ENCODE peak calls at places on chromosomes 7 and 10, in five cellular contexts. One of them, this sample, is unnamed.
A peak's percentile ranks its signal among the peaks of the same experiment; 100 is the strongest.

GRCh38 chr7:139995034-139995915 is 67.5 kb downstream of the PARP12 start:
- DNase-seq in epithelial cell of proximal tubule: no peak
- DNase-seq in HTR-8/SVneo: no peak
- DNase-seq in stimulated activated CD8-positive, alpha-beta memory T cell treated with anti-CD3 and anti-CD28 coated beads, Interleukin-12 subunit alpha, Interleukin-12 subunit beta, amount 100 ng/mL, for 4 hours: no peak
- DNase-seq in upper lobe of right lung: no peak
- DNase-seq in this sample: no peak

GRCh38 chr10:45368181-45368580 is 5.8 kb upstream of the ALOX5 start:
- DNase-seq in epithelial cell of proximal tubule: no peak
- DNase-seq in HTR-8/SVneo: no peak
- DNase-seq in stimulated activated CD8-positive, alpha-beta memory T cell treated with anti-CD3 and anti-CD28 coated beads, Interleukin-12 subunit alpha, Interleukin-12 subunit beta, amount 100 ng/mL, for 4 hours: no peak
- DNase-seq in upper lobe of right lung: no peak
- DNase-seq in this sample: no peak

GRCh38 chr7:70400829-70401380 is 731.0 kb upstream of the GALNT17 start:
- DNase-seq in epithelial cell of proximal tubule: no peak
- DNase-seq in HTR-8/SVneo: no peak
- DNase-seq in stimulated activated CD8-positive, alpha-beta memory T cell treated with anti-CD3 and anti-CD28 coated beads, Interleukin-12 subunit alpha, Interleukin-12 subunit beta, amount 100 ng/mL, for 4 hours: no peak
- DNase-seq in upper lobe of right lung: no peak
- DNase-seq in this sample: no peak

GRCh38 chr10:76127984-76128589 is 696.7 kb downstream of the LRMDA start:
- DNase-seq in epithelial cell of proximal tubule: no peak
- DNase-seq in HTR-8/SVneo: no peak
- DNase-seq in stimulated activated CD8-positive, alpha-beta memory T cell treated with anti-CD3 and anti-CD28 coated beads, Interleukin-12 subunit alpha, Interleukin-12 subunit beta, amount 100 ng/mL, for 4 hours: no peak
- DNase-seq in upper lobe of right lung: peak; percentile 74
- DNase-seq in this sample: no peak

GRCh38 chr7:101099969-101100781 is 14.9 kb downstream of the TRIM56 start:
- DNase-seq in epithelial cell of proximal tubule: peak; percentile 90
- DNase-seq in HTR-8/SVneo: peak; percentile 82
- DNase-seq in stimulated activated CD8-positive, alpha-beta memory T cell treated with anti-CD3 and anti-CD28 coated beads, Interleukin-12 subunit alpha, Interleukin-12 subunit beta, amount 100 ng/mL, for 4 hours: peak; percentile 39
- DNase-seq in upper lobe of right lung: peak; percentile 90
- DNase-seq in this sample: peak; percentile 97

GRCh38 chr10:63105811-63106755 is 27.0 kb upstream of the NRBF2 start:
- DNase-seq in epithelial cell of proximal tubule: no peak
- DNase-seq in HTR-8/SVneo: no peak
- DNase-seq in stimulated activated CD8-positive, alpha-beta memory T cell treated with anti-CD3 and anti-CD28 coated beads, Interleukin-12 subunit alpha, Interleukin-12 subunit beta, amount 100 ng/mL, for 4 hours: no peak
- DNase-seq in upper lobe of right lung: no peak
- DNase-seq in this sample: no peak

GRCh38 chr7:132182992-132183391 is 393.3 kb downstream of the PLXNA4 start:
- DNase-seq in epithelial cell of proximal tubule: no peak
- DNase-seq in HTR-8/SVneo: no peak
- DNase-seq in stimulated activated CD8-positive, alpha-beta memory T cell treated with anti-CD3 and anti-CD28 coated beads, Interleukin-12 subunit alpha, Interleukin-12 subunit beta, amount 100 ng/mL, for 4 hours: no peak
- DNase-seq in upper lobe of right lung: no peak
- DNase-seq in this sample: no peak

GRCh38 chr10:4733843-4734224 is 92.2 kb upstream of the AKR1E2 start:
- DNase-seq in epithelial cell of proximal tubule: no peak
- DNase-seq in HTR-8/SVneo: no peak
- DNase-seq in stimulated activated CD8-positive, alpha-beta memory T cell treated with anti-CD3 and anti-CD28 coated beads, Interleukin-12 subunit alpha, Interleukin-12 subunit beta, amount 100 ng/mL, for 4 hours: no peak
- DNase-seq in upper lobe of right lung: no peak
- DNase-seq in this sample: no peak

GRCh38 chr7:30312186-30312585 is 27.8 kb downstream of the ZNRF2 start:
- DNase-seq in epithelial cell of proximal tubule: no peak
- DNase-seq in HTR-8/SVneo: no peak
- DNase-seq in stimulated activated CD8-positive, alpha-beta memory T cell treated with anti-CD3 and anti-CD28 coated beads, Interleukin-12 subunit alpha, Interleukin-12 subunit beta, amount 100 ng/mL, for 4 hours: no peak
- DNase-seq in upper lobe of right lung: no peak
- DNase-seq in this sample: no peak

GRCh38 chr7:21562385-21562784 is 19.5 kb downstream of the DNAH11 start:
- DNase-seq in epithelial cell of proximal tubule: no peak
- DNase-seq in HTR-8/SVneo: no peak
- DNase-seq in stimulated activated CD8-positive, alpha-beta memory T cell treated with anti-CD3 and anti-CD28 coated beads, Interleukin-12 subunit alpha, Interleukin-12 subunit beta, amount 100 ng/mL, for 4 hours: no peak
- DNase-seq in upper lobe of right lung: no peak
- DNase-seq in this sample: no peak

GRCh38 chr10:75367098-75367497 is 34.5 kb downstream of the ZNF503 start:
- DNase-seq in epithelial cell of proximal tubule: no peak
- DNase-seq in HTR-8/SVneo: no peak
- DNase-seq in stimulated activated CD8-positive, alpha-beta memory T cell treated with anti-CD3 and anti-CD28 coated beads, Interleukin-12 subunit alpha, Interleukin-12 subunit beta, amount 100 ng/mL, for 4 hours: no peak
- DNase-seq in upper lobe of right lung: no peak
- DNase-seq in this sample: no peak

GRCh38 chr10:96512524-96512991 is 1.2 kb downstream of the TLL2 start:
- DNase-seq in epithelial cell of proximal tubule: no peak
- DNase-seq in HTR-8/SVneo: no peak
- DNase-seq in stimulated activated CD8-positive, alpha-beta memory T cell treated with anti-CD3 and anti-CD28 coated beads, Interleukin-12 subunit alpha, Interleukin-12 subunit beta, amount 100 ng/mL, for 4 hours: no peak
- DNase-seq in upper lobe of right lung: no peak
- DNase-seq in this sample: no peak

GRCh38 chr10:100819424-100819823 is 74.0 kb downstream of the PAX2 start:
- DNase-seq in epithelial cell of proximal tubule: no peak
- DNase-seq in HTR-8/SVneo: no peak
- DNase-seq in stimulated activated CD8-positive, alpha-beta memory T cell treated with anti-CD3 and anti-CD28 coated beads, Interleukin-12 subunit alpha, Interleukin-12 subunit beta, amount 100 ng/mL, for 4 hours: no peak
- DNase-seq in upper lobe of right lung: no peak
- DNase-seq in this sample: no peak

GRCh38 chr10:44981172-44982113 is 2.8 kb upstream of the DEPP1 start:
- DNase-seq in epithelial cell of proximal tubule: peak; percentile 83
- DNase-seq in HTR-8/SVneo: peak; percentile 71
- DNase-seq in stimulated activated CD8-positive, alpha-beta memory T cell treated with anti-CD3 and anti-CD28 coated beads, Interleukin-12 subunit alpha, Interleukin-12 subunit beta, amount 100 ng/mL, for 4 hours: no peak
- DNase-seq in upper lobe of right lung: no peak
- DNase-seq in this sample: peak; percentile 85

GRCh38 chr10:13725594-13725993 is 138.8 kb downstream of the PRPF18 start:
- DNase-seq in epithelial cell of proximal tubule: no peak
- DNase-seq in HTR-8/SVneo: no peak
- DNase-seq in stimulated activated CD8-positive, alpha-beta memory T cell treated with anti-CD3 and anti-CD28 coated beads, Interleukin-12 subunit alpha, Interleukin-12 subunit beta, amount 100 ng/mL, for 4 hours: no peak
- DNase-seq in upper lobe of right lung: no peak
- DNase-seq in this sample: no peak

GRCh38 chr7:150307129-150307528 is 16.0 kb upstream of the LRRC61 start:
- DNase-seq in epithelial cell of proximal tubule: no peak
- DNase-seq in HTR-8/SVneo: no peak
- DNase-seq in stimulated activated CD8-positive, alpha-beta memory T cell treated with anti-CD3 and anti-CD28 coated beads, Interleukin-12 subunit alpha, Interleukin-12 subunit beta, amount 100 ng/mL, for 4 hours: no peak
- DNase-seq in upper lobe of right lung: no peak
- DNase-seq in this sample: peak; percentile 4

GRCh38 chr7:66167773-66168367 is 37.3 kb upstream of the TPST1 start:
- DNase-seq in epithelial cell of proximal tubule: no peak
- DNase-seq in HTR-8/SVneo: no peak
- DNase-seq in stimulated activated CD8-positive, alpha-beta memory T cell treated with anti-CD3 and anti-CD28 coated beads, Interleukin-12 subunit alpha, Interleukin-12 subunit beta, amount 100 ng/mL, for 4 hours: no peak
- DNase-seq in upper lobe of right lung: no peak
- DNase-seq in this sample: no peak

GRCh38 chr10:122835908-122836307 is 9.7 kb downstream of the CUZD1 start:
- DNase-seq in epithelial cell of proximal tubule: no peak
- DNase-seq in HTR-8/SVneo: no peak
- DNase-seq in stimulated activated CD8-positive, alpha-beta memory T cell treated with anti-CD3 and anti-CD28 coated beads, Interleukin-12 subunit alpha, Interleukin-12 subunit beta, amount 100 ng/mL, for 4 hours: no peak
- DNase-seq in upper lobe of right lung: no peak
- DNase-seq in this sample: no peak

GRCh38 chr7:4479367-4480039 is 202.6 kb upstream of the FOXK1 start:
- DNase-seq in epithelial cell of proximal tubule: peak; percentile 19
- DNase-seq in HTR-8/SVneo: peak; percentile 88
- DNase-seq in stimulated activated CD8-positive, alpha-beta memory T cell treated with anti-CD3 and anti-CD28 coated beads, Interleukin-12 subunit alpha, Interleukin-12 subunit beta, amount 100 ng/mL, for 4 hours: no peak
- DNase-seq in upper lobe of right lung: no peak
- DNase-seq in this sample: no peak

GRCh38 chr7:96657347-96658010 is 52.2 kb downstream of the SEM1 start:
- DNase-seq in epithelial cell of proximal tubule: peak; percentile 12
- DNase-seq in HTR-8/SVneo: no peak
- DNase-seq in stimulated activated CD8-positive, alpha-beta memory T cell treated with anti-CD3 and anti-CD28 coated beads, Interleukin-12 subunit alpha, Interleukin-12 subunit beta, amount 100 ng/mL, for 4 hours: no peak
- DNase-seq in upper lobe of right lung: no peak
- DNase-seq in this sample: no peak

GRCh38 chr10:14904316-14904732 is 25.7 kb downstream of the SUV39H2 start:
- DNase-seq in epithelial cell of proximal tubule: no peak
- DNase-seq in HTR-8/SVneo: peak; percentile 26
- DNase-seq in stimulated activated CD8-positive, alpha-beta memory T cell treated with anti-CD3 and anti-CD28 coated beads, Interleukin-12 subunit alpha, Interleukin-12 subunit beta, amount 100 ng/mL, for 4 hours: no peak
- DNase-seq in upper lobe of right lung: no peak
- DNase-seq in this sample: no peak

GRCh38 chr7:45416846-45417245 is 157.3 kb upstream of the ADCY1 start:
- DNase-seq in epithelial cell of proximal tubule: no peak
- DNase-seq in HTR-8/SVneo: no peak
- DNase-seq in stimulated activated CD8-positive, alpha-beta memory T cell treated with anti-CD3 and anti-CD28 coated beads, Interleukin-12 subunit alpha, Interleukin-12 subunit beta, amount 100 ng/mL, for 4 hours: no peak
- DNase-seq in upper lobe of right lung: no peak
- DNase-seq in this sample: no peak

GRCh38 chr10:45513586-45513985 is 139.6 kb downstream of the ALOX5 start:
- DNase-seq in epithelial cell of proximal tubule: no peak
- DNase-seq in HTR-8/SVneo: no peak
- DNase-seq in stimulated activated CD8-positive, alpha-beta memory T cell treated with anti-CD3 and anti-CD28 coated beads, Interleukin-12 subunit alpha, Interleukin-12 subunit beta, amount 100 ng/mL, for 4 hours: no peak
- DNase-seq in upper lobe of right lung: no peak
- DNase-seq in this sample: no peak

GRCh38 chr10:15131330-15131729 is 34.2 kb downstream of the RPP38 start:
- DNase-seq in epithelial cell of proximal tubule: no peak
- DNase-seq in HTR-8/SVneo: no peak
- DNase-seq in stimulated activated CD8-positive, alpha-beta memory T cell treated with anti-CD3 and anti-CD28 coated beads, Interleukin-12 subunit alpha, Interleukin-12 subunit beta, amount 100 ng/mL, for 4 hours: no peak
- DNase-seq in upper lobe of right lung: no peak
- DNase-seq in this sample: no peak

GRCh38 chr7:3218561-3219225 is 82.4 kb upstream of the SDK1 start:
- DNase-seq in epithelial cell of proximal tubule: no peak
- DNase-seq in HTR-8/SVneo: no peak
- DNase-seq in stimulated activated CD8-positive, alpha-beta memory T cell treated with anti-CD3 and anti-CD28 coated beads, Interleukin-12 subunit alpha, Interleukin-12 subunit beta, amount 100 ng/mL, for 4 hours: no peak
- DNase-seq in upper lobe of right lung: no peak
- DNase-seq in this sample: no peak

GRCh38 chr10:22534849-22535604 is 179.4 kb downstream of the PIP4K2A start:
- DNase-seq in epithelial cell of proximal tubule: no peak
- DNase-seq in HTR-8/SVneo: no peak
- DNase-seq in stimulated activated CD8-positive, alpha-beta memory T cell treated with anti-CD3 and anti-CD28 coated beads, Interleukin-12 subunit alpha, Interleukin-12 subunit beta, amount 100 ng/mL, for 4 hours: no peak
- DNase-seq in upper lobe of right lung: no peak
- DNase-seq in this sample: no peak

GRCh38 chr7:18320971-18321567 is 174.5 kb upstream of the HDAC9 start:
- DNase-seq in epithelial cell of proximal tubule: no peak
- DNase-seq in HTR-8/SVneo: peak; percentile 13
- DNase-seq in stimulated activated CD8-positive, alpha-beta memory T cell treated with anti-CD3 and anti-CD28 coated beads, Interleukin-12 subunit alpha, Interleukin-12 subunit beta, amount 100 ng/mL, for 4 hours: no peak
- DNase-seq in upper lobe of right lung: no peak
- DNase-seq in this sample: no peak

GRCh38 chr7:26508917-26509316 is 217.3 kb downstream of the SNX10 start:
- DNase-seq in epithelial cell of proximal tubule: no peak
- DNase-seq in HTR-8/SVneo: no peak
- DNase-seq in stimulated activated CD8-positive, alpha-beta memory T cell treated with anti-CD3 and anti-CD28 coated beads, Interleukin-12 subunit alpha, Interleukin-12 subunit beta, amount 100 ng/mL, for 4 hours: no peak
- DNase-seq in upper lobe of right lung: no peak
- DNase-seq in this sample: no peak

GRCh38 chr7:4241791-4242190 is 440.3 kb upstream of the FOXK1 start:
- DNase-seq in epithelial cell of proximal tubule: no peak
- DNase-seq in HTR-8/SVneo: no peak
- DNase-seq in stimulated activated CD8-positive, alpha-beta memory T cell treated with anti-CD3 and anti-CD28 coated beads, Interleukin-12 subunit alpha, Interleukin-12 subunit beta, amount 100 ng/mL, for 4 hours: no peak
- DNase-seq in upper lobe of right lung: no peak
- DNase-seq in this sample: peak; percentile 75

GRCh38 chr7:115693779-115694178 is 336.8 kb downstream of the TFEC start:
- DNase-seq in epithelial cell of proximal tubule: no peak
- DNase-seq in HTR-8/SVneo: no peak
- DNase-seq in stimulated activated CD8-positive, alpha-beta memory T cell treated with anti-CD3 and anti-CD28 coated beads, Interleukin-12 subunit alpha, Interleukin-12 subunit beta, amount 100 ng/mL, for 4 hours: no peak
- DNase-seq in upper lobe of right lung: no peak
- DNase-seq in this sample: no peak

This sample was measured in mesenteric fat pad.